ENCODE peak calls at places on chromosomes 16 and 17, in seven cellular contexts. P, N, E, A, T, Q and C are unnamed samples.

GRCh38 chr17:3033248-3033640 is 30.2 kb downstream of the OR1D5 start:
- DNase-seq in P (no peak), N (no peak), E (no peak), A (no peak), T (no peak), Q (no peak), C (no peak)

GRCh38 chr17:336110-337021 is 16.2 kb downstream of the RPH3AL start:
- DNase-seq in P (peak; percentile 72), N (no peak), E (peak; percentile 87), A (no peak), T (peak; percentile 86), Q (peak; percentile 51), C (no peak)

GRCh38 chr17:68522266-68522665 is 10.0 kb downstream of the PRKAR1A start:
- DNase-seq in P (no peak), N (no peak), E (no peak), A (no peak), T (no peak), Q (no peak), C (no peak)

GRCh38 chr16:17938546-17938945 is 398.0 kb downstream of the NPIPA8 start:
- DNase-seq in P (no peak), N (no peak), E (no peak), A (no peak), T (no peak), Q (no peak), C (no peak)

GRCh38 chr16:86784267-86784626 is 205.9 kb downstream of the FOXL1 start:
- DNase-seq in P (no peak), N (no peak), E (no peak), A (no peak), T (no peak), Q (no peak), C (no peak)

GRCh38 chr17:42675348-42675983 is 1.3 kb downstream of the PLEKHH3 start:
- DNase-seq in P (peak; percentile 44), N (no peak), E (no peak), A (no peak), T (peak; percentile 81), Q (no peak), C (no peak)

GRCh38 chr16:3173892-3174617 is 13.9 kb upstream of the OR1F1 start:
- DNase-seq in P (no peak), N (no peak), E (no peak), A (peak; percentile 87), T (no peak), Q (no peak), C (peak; percentile 63)

GRCh38 chr16:68235105-68235881 is 634 bp downstream of the ESRP2 start:
- DNase-seq in P (peak; percentile 50), N (no peak), E (peak; percentile 46), A (no peak), T (peak; percentile 77), Q (no peak), C (no peak)

GRCh38 chr17:74442670-74443515 is 11.0 kb downstream of the GPRC5C start:
- DNase-seq in P (peak; percentile 91), N (no peak), E (peak; percentile 88), A (peak; percentile 41), T (peak; percentile 98), Q (peak; percentile 83), C (no peak)

GRCh38 chr16:64440005-64440404 is 681.9 kb downstream of the CDH11 start:
- DNase-seq in P (no peak), N (no peak), E (no peak), A (no peak), T (no peak), Q (no peak), C (no peak)

GRCh38 chr16:87384162-87384999 is 805 bp upstream of the FBXO31 start:
- DNase-seq in P (peak; percentile 65), N (no peak), E (no peak), A (no peak), T (peak; percentile 57), Q (no peak), C (peak; percentile 44)

GRCh38 chr16:59048876-59049275 is 314.8 kb upstream of the GOT2 start:
- DNase-seq in P (no peak), N (no peak), E (no peak), A (no peak), T (no peak), Q (no peak), C (no peak)

GRCh38 chr17:1227917-1228751 is 42.1 kb upstream of the BHLHA9 start:
- DNase-seq in P (peak; percentile 50), N (no peak), E (no peak), A (no peak), T (peak; percentile 20), Q (no peak), C (no peak)

DNA sequence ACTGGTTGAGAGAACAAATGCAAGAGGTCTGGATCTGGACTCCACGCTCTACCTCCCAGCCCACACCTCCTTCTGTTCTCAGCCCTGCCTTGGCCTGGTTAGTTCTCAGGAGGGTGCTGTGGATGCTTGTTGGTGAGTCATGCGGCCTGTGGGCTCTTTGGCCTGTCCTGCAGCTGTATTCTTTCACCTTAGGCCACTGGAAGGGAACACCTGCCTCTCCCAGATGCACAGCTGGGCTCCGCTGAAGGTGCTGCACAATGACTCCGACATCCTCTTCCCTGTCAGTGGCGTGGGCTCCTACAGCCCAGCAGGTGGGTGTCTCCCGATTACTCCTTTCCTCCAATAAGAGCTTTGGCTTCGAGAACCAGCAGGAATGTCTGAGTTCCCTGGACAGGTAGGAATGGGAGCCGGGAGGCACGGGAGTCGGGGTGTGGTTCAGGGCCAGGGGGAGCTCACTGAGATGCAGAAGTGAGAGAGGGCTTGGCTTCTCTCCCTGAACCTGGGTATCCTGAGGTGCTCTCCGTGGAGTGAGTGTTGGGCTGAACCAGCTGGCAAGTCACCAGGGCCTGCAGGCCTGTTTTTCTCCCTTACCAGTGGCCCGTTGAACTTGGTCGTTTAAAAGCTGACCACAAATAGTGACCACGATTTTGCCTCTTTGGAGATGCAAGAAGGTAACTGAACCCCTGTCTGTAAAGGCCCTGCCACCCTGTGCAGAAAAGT is 85.0 kb downstream of the SNX29 start:
- DNase-seq in P (no peak), N (peak; percentile 36), E (no peak), A (no peak), T (no peak), Q (no peak), C (peak; percentile 49)
- TF ChIP-seq POLR2A in P (no peak), N (no peak), E (no peak), A (no peak), T (no peak), Q (no peak), C (no peak)

DNA sequence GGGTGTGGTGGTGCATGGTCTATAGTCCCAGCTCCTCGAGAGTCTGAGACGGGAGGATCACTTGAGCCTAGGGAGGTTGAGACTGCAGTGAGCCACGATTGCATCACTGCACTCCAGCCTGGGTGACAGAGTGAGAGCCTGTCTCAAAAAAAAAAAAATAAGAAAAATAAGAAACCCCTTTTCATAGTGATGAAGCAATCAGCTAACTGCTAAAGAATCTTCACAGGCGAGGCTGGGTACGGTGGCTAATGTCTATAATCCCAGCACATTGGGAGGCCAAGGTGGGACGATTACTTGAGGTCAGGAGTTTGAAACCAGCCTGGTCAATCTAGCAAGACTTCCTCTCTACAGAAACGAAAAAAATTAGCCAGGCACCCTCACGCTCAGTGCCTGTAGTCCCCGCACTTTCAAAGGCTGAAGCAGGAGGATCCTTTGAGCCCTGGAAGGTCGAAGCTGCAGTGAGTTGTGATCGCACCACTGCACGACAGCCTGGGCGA is 766 bp downstream of the SLFN12L start:
- DNase-seq in P (no peak), N (no peak), E (no peak), A (no peak), T (no peak), Q (no peak), C (no peak)
- TF ChIP-seq POLR2A in P (no peak), N (no peak), E (no peak), A (no peak), T (no peak), Q (no peak), C (no peak)

DNA sequence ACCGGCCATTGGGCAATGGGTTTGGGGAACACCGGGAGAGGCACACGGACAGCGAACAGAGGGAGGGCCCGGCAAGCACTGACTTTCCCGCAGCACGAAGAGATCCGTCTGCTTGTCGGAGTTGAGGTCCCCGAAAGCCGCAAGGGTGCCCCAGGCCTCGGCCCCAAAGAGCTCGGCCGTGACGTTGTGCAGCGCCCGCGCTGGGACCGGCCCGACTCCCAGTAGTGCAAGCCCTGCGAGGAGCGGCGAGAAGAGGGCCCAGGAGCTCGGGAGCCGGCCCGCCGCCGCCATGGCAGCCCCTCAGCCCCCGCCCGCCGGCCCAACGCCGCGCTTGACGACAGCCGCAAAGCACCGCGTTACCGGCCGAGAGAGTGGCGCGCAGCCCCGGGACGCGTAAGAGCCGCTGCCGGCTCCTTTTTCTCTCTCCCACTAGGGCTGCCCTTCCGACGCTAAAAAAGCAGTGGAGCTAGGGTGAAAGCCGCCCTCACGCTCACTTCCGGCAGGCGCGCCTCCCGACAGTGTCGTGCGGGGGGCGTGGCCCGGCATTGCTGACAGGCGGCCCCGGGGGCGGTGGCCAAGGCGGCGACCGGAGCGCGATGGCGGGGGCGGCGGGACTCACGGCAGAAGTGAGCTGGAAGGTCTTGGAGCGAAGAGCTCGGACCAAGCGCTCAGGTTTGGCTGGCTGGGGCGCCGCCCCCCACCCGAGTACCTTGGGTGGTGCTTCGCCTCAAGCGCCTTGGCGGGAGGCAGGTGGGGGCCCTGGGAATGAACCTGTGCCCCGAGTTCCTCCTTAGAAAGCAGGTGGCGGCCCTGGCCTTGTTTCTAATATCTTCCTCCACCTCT is at the start of the genes ITFG1 and PHKB:
- DNase-seq in P (peak; percentile 93), N (peak; percentile 90), E (peak; percentile 87), A (peak; percentile 95), T (peak; percentile 88), Q (peak; percentile 86), C (peak; percentile 67)
- TF ChIP-seq POLR2A in P (peak; percentile 72), N (peak; percentile 83), E (peak; percentile 45), A (peak; percentile 91), T (peak; percentile 75), Q (no peak), C (peak; percentile 55)

DNA sequence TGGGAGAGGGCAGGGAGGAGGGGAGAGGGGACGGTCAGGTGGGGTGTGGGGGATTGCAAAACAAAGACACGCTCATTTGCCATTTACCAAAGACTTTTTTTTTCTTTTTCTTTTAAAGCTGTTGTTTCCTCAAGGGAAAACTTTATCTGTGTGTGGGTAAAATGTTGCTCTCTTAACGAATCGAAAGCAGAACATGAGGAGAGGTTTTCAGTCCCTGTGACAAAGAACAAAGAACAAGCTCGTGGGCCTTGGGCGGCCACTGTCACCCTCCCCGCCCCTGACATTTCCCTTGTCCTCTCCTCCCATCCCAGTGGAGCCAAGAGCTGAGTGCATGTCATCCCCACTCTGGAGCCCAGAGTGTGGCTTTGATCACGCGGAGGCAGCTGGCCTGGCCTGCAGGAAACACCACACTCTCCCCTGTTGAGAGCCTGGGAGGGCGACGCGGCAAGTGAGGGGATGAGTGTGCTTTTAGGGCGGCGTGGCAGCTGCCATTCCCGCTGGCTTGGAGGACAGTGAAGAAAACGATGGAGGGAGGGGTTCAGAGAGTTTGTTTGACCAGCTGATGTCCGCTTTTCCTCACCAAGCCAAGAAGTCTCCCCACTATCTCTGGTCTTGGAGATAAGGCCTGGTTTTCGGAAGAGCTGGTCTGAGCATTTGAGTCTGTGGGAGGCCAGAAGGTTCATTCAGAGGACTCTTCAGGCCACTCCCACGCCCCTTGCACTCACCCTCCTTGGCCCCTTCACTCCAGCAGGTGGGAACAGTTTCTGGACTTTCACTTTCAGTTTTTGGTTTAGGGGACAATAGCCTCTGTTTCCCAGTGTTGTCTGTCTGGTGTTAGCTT is 11.4 kb downstream of the CCR7 start:
- DNase-seq in P (no peak), N (peak; percentile 43), E (peak; percentile 85), A (peak; percentile 91), T (peak; percentile 29), Q (peak; percentile 84), C (no peak)
- TF ChIP-seq POLR2A in P (no peak), N (no peak), E (peak; percentile 21), A (no peak), T (no peak), Q (no peak), C (no peak)